ENCODE peak calls at places on chromosomes 4 and X, in nine cellular contexts. L is neural progenitor cell, P is body of pancreas, G is uterus, Z is fibroblast of lung, H is spleen, B is H9, F is small intestine, M is neuronal stem cell. U is an unnamed sample.

GRCh38 chrX:66728818-66729271 is 90.0 kb upstream of the EDA2R start:
- DNase-seq in P (peak; percentile 49), F (peak; percentile 9), M (peak; percentile 51), G (peak; percentile 43), L (peak; percentile 75), H (peak; percentile 62), Z (peak; percentile 44), B (peak; percentile 67), U (peak; percentile 10)

GRCh38 chr4:3331511-3332394 is 38.9 kb downstream of the RGS12 start:
- DNase-seq in P (no peak), G (no peak), L (no peak), M (no peak), Z (no peak), F (no peak), H (no peak), B (no peak), U (no peak)

GRCh38 chr4:54085284-54085683 is 14.7 kb upstream of the GSX2 start:
- DNase-seq in P (no peak), H (no peak), F (no peak), M (no peak), G (no peak), L (no peak), Z (peak; percentile 82), B (no peak), U (peak; percentile 51)

GRCh38 chr4:135269125-135269772 is 1067.7 kb upstream of the PABPC4L start:
- DNase-seq in G (no peak), Z (no peak), P (no peak), H (no peak), B (no peak), F (no peak), M (no peak), L (no peak), U (no peak)

GRCh38 chrX:134600714-134601113 is 57.6 kb downstream of the PLAC1 start:
- DNase-seq in P (no peak), H (no peak), G (no peak), M (no peak), B (no peak), L (no peak), Z (peak; percentile 74), F (no peak), U (no peak)

GRCh38 chr4:77734928-77735327 is 84.2 kb downstream of the CNOT6L start:
- DNase-seq in G (no peak), F (peak; percentile 81), Z (peak; percentile 59), L (no peak), P (no peak), H (no peak), B (no peak), M (no peak), U (no peak)

GRCh38 chrX:150035531-150035930 is 97.2 kb upstream of the EOLA2 start:
- DNase-seq in M (no peak), Z (peak; percentile 30), H (no peak), L (no peak), F (peak; percentile 3), B (no peak), P (no peak), G (no peak), U (no peak)

GRCh38 chr4:107935246-107935645 is 3.9 kb downstream of the CYP2U1 start:
- DNase-seq in M (no peak), P (no peak), H (no peak), F (no peak), Z (no peak), L (no peak), G (no peak), B (no peak), U (no peak)

GRCh38 chrX:134548257-134548732 is 88.3 kb downstream of the HPRT1 start:
- DNase-seq in B (no peak), P (no peak), H (no peak), F (peak; percentile 23), Z (no peak), G (no peak), M (no peak), L (peak; percentile 50), U (no peak)

GRCh38 chrX:80335062-80335830 is 85.0 kb upstream of the TENT5D start:
- DNase-seq in P (peak; percentile 74), G (peak; percentile 15), F (peak; percentile 55), H (peak; percentile 62), B (peak; percentile 81), L (peak; percentile 76), Z (no peak), M (peak; percentile 3), U (no peak)

GRCh38 chrX:100745806-100746537 is 14.1 kb upstream of the SYTL4 start:
- DNase-seq in G (peak; percentile 29), H (no peak), M (no peak), F (peak; percentile 41), L (peak; percentile 7), P (no peak), B (no peak), Z (no peak), U (no peak)

DNA sequence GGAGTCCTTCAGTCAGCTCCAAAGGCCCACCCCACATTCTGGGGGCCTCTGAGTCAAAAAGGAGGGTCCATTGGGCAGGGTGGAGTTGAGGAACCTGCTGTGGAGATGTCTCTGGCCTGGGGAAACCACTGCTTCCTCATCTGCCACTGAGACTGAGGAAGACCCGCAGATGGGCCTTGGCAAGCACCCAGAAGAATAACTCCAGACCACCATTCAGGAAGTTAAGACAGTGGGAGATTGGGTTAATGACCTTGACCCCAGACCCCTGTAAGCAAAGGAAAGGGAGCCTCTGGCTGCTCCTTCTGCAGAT is 8.1 kb upstream of the HSD17B10 start:
- DNase-seq in L (no peak), G (no peak), P (no peak), M (no peak), Z (no peak), B (no peak), H (no peak), F (no peak), U (no peak)
- H3K27ac ChIP-seq in L (no peak overlapping the region), G (no peak overlapping the region), P (no peak overlapping the region), M (no peak overlapping the region), Z (no peak overlapping the region), B (no peak overlapping the region), H (no peak overlapping the region), F (no peak overlapping the region), U (no peak overlapping the region)

GRCh38 chr4:71133491-71133890 is 140.0 kb downstream of the DCK start:
- DNase-seq in G (no peak), P (no peak), M (no peak), L (no peak), H (no peak), Z (peak; percentile 50), B (no peak), F (no peak), U (no peak)

GRCh38 chr4:71136071-71136470 is 142.6 kb downstream of the DCK start:
- DNase-seq in L (no peak), H (no peak), M (no peak), G (no peak), B (no peak), P (no peak), Z (no peak), F (no peak), U (no peak)

GRCh38 chr4:71126719-71127118 is 133.3 kb downstream of the DCK start:
- DNase-seq in Z (peak; percentile 99), G (no peak), L (no peak), M (no peak), P (no peak), F (peak; percentile 92), B (no peak), H (no peak), U (no peak)

GRCh38 chr4:71132486-71132885 is 139.0 kb downstream of the DCK start:
- DNase-seq in G (no peak), Z (no peak), H (no peak), B (no peak), M (no peak), L (no peak), F (no peak), P (no peak), U (no peak)

DNA sequence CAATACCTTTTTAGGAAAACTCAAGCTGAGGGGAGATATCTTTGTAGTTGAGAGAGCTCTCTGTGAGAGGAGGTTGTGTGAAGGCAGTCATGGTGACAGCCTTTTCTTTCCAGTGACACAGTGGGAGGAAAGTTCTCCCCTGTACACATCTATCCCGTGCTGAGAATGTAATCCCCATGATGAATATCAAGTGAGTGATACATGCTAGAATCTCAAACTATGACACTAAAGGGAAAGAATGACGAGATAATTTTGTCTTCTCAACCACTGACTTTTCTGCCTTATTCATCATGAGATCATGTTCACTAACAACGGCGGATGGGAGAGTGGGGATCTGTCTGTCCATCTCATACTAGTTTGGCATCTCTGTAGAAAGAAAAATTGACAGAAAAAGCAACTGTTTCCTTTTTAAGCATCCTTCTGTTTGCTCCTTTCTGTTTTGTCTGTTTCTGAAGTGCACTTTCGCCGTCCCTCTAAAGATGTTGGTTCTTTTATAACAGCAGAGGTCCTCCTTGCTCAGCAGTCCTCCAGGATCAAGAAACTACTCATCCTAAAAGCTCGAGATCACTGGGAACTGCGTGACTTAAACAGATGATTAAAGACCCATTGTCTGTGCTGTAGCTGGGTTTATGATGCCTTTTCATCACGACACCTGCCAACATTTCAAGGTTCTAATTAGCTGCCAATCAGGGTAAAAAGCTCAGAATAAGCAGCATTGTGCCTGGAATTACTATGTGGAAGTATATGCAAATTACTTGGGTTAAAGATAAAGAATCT is 137.6 kb downstream of the DCK start:
- DNase-seq in B (no peak), F (peak; percentile 45), H (no peak), G (no peak), P (no peak), M (no peak), L (peak; percentile 58), Z (peak; percentile 80), U (no peak)
- H3K27ac ChIP-seq in B (no peak overlapping the region), F (no peak overlapping the region), H (no peak overlapping the region), G (no peak overlapping the region), P (no peak overlapping the region), M (no peak overlapping the region), L (no peak overlapping the region), Z (peak overlapping the region; percentile 75), U (no peak overlapping the region)

GRCh38 chr4:98518555-98519267 is 139.7 kb downstream of the TSPAN5 start:
- DNase-seq in H (no peak), M (no peak), F (no peak), L (no peak), G (no peak), P (no peak), B (no peak), Z (no peak), U (no peak)

GRCh38 chr4:98517444-98518021 is 140.9 kb downstream of the TSPAN5 start:
- DNase-seq in M (no peak), B (no peak), L (no peak), F (no peak), H (no peak), Z (peak; percentile 83), P (no peak), G (no peak), U (no peak)

GRCh38 chr4:98516042-98516440 is 142.4 kb downstream of the TSPAN5 start:
- DNase-seq in P (no peak), G (no peak), L (no peak), Z (peak; percentile 95), F (no peak), H (no peak), B (no peak), M (no peak), U (no peak)

GRCh38 chr4:98514930-98515809 is 143.2 kb downstream of the TSPAN5 start:
- DNase-seq in M (no peak), L (peak; percentile 18), B (no peak), P (no peak), F (no peak), Z (no peak), H (no peak), G (no peak), U (no peak)

GRCh38 chr4:98516441-98517323 is 141.7 kb downstream of the TSPAN5 start:
- DNase-seq in P (no peak), M (no peak), B (no peak), Z (peak; percentile 73), G (no peak), H (no peak), F (no peak), L (no peak), U (no peak)
- H3K27ac ChIP-seq in P (no peak overlapping the region), M (no peak overlapping the region), B (no peak overlapping the region), Z (peak overlapping the region; percentile 1), G (peak overlapping the region; percentile 82), H (no peak overlapping the region), F (no peak overlapping the region), L (no peak overlapping the region), U (no peak overlapping the region)

GRCh38 chrX:103437147-103437873 is 61.0 kb downstream of the BEX3 start:
- DNase-seq in P (no peak), F (no peak), B (no peak), Z (no peak), L (no peak), M (no peak), G (no peak), H (no peak), U (no peak)
- H3K27ac ChIP-seq in P (no peak overlapping the region), F (no peak overlapping the region), B (no peak overlapping the region), Z (no peak overlapping the region), L (no peak overlapping the region), M (no peak overlapping the region), G (no peak overlapping the region), H (no peak overlapping the region), U (no peak overlapping the region)

U was measured in substantia nigra.